ENCODE peak calls at places on chromosome 4, in six cellular contexts. One of them, this sample, is unnamed.

GRCh38 chr4:38815879-38816782 is 11.5 kb upstream of the TLR1 start:
- DNase-seq in NCI-H1694 treated with DMSO at 0.1 percent for 48 hours: no peak
- DNase-seq in SW 1271: no peak
- DNase-seq in stimulated activated CD4-positive, alpha-beta T cell treated with anti-CD3 and anti-CD28 coated beads, Interleukin-2, amount 100 ng/mL, for 24 hours: no peak
- DNase-seq in fibroblast of pulmonary artery: no peak
- DNase-seq in CD14-positive monocyte: peak
- DNase-seq in this sample: peak

GRCh38 chr4:20137176-20137575 is 114.5 kb upstream of the SLIT2 start:
- DNase-seq in NCI-H1694 treated with DMSO at 0.1 percent for 48 hours: no peak
- DNase-seq in SW 1271: no peak
- DNase-seq in stimulated activated CD4-positive, alpha-beta T cell treated with anti-CD3 and anti-CD28 coated beads, Interleukin-2, amount 100 ng/mL, for 24 hours: no peak
- DNase-seq in fibroblast of pulmonary artery: peak
- DNase-seq in CD14-positive monocyte: no peak
- DNase-seq in this sample: peak

GRCh38 chr4:102574317-102574716 is 73.2 kb downstream of the NFKB1 start:
- DNase-seq in NCI-H1694 treated with DMSO at 0.1 percent for 48 hours: no peak
- DNase-seq in SW 1271: no peak
- DNase-seq in stimulated activated CD4-positive, alpha-beta T cell treated with anti-CD3 and anti-CD28 coated beads, Interleukin-2, amount 100 ng/mL, for 24 hours: no peak
- DNase-seq in fibroblast of pulmonary artery: peak
- DNase-seq in CD14-positive monocyte: no peak
- DNase-seq in this sample: no peak

GRCh38 chr4:173991321-173991720 is 292.1 kb downstream of the FBXO8 start:
- DNase-seq in NCI-H1694 treated with DMSO at 0.1 percent for 48 hours: no peak
- DNase-seq in SW 1271: no peak
- DNase-seq in stimulated activated CD4-positive, alpha-beta T cell treated with anti-CD3 and anti-CD28 coated beads, Interleukin-2, amount 100 ng/mL, for 24 hours: no peak
- DNase-seq in fibroblast of pulmonary artery: no peak
- DNase-seq in CD14-positive monocyte: no peak
- DNase-seq in this sample: no peak

GRCh38 chr4:55947254-55947882 is 1.4 kb upstream of the CEP135 start:
- DNase-seq in NCI-H1694 treated with DMSO at 0.1 percent for 48 hours: peak
- DNase-seq in SW 1271: no peak
- DNase-seq in stimulated activated CD4-positive, alpha-beta T cell treated with anti-CD3 and anti-CD28 coated beads, Interleukin-2, amount 100 ng/mL, for 24 hours: peak
- DNase-seq in fibroblast of pulmonary artery: no peak
- DNase-seq in CD14-positive monocyte: no peak
- DNase-seq in this sample: no peak

GRCh38 chr4:121964958-121965357 is 13.1 kb upstream of the TRPC3 start:
- DNase-seq in NCI-H1694 treated with DMSO at 0.1 percent for 48 hours: no peak
- DNase-seq in SW 1271: no peak
- DNase-seq in stimulated activated CD4-positive, alpha-beta T cell treated with anti-CD3 and anti-CD28 coated beads, Interleukin-2, amount 100 ng/mL, for 24 hours: no peak
- DNase-seq in fibroblast of pulmonary artery: no peak
- DNase-seq in CD14-positive monocyte: no peak
- DNase-seq in this sample: no peak

GRCh38 chr4:58658701-58659100 is 1548.5 kb upstream of the IGFBP7 start:
- DNase-seq in NCI-H1694 treated with DMSO at 0.1 percent for 48 hours: no peak
- DNase-seq in SW 1271: no peak
- DNase-seq in stimulated activated CD4-positive, alpha-beta T cell treated with anti-CD3 and anti-CD28 coated beads, Interleukin-2, amount 100 ng/mL, for 24 hours: no peak
- DNase-seq in fibroblast of pulmonary artery: no peak
- DNase-seq in CD14-positive monocyte: no peak
- DNase-seq in this sample: no peak

GRCh38 chr4:88791274-88791673 is 93.6 kb upstream of the NAP1L5 start:
- DNase-seq in NCI-H1694 treated with DMSO at 0.1 percent for 48 hours: peak
- DNase-seq in SW 1271: peak
- DNase-seq in stimulated activated CD4-positive, alpha-beta T cell treated with anti-CD3 and anti-CD28 coated beads, Interleukin-2, amount 100 ng/mL, for 24 hours: no peak
- DNase-seq in fibroblast of pulmonary artery: peak
- DNase-seq in CD14-positive monocyte: no peak
- DNase-seq in this sample: peak

GRCh38 chr4:101205878-101206277 is 141.4 kb downstream of the PPP3CA start:
- DNase-seq in NCI-H1694 treated with DMSO at 0.1 percent for 48 hours: no peak
- DNase-seq in SW 1271: no peak
- DNase-seq in stimulated activated CD4-positive, alpha-beta T cell treated with anti-CD3 and anti-CD28 coated beads, Interleukin-2, amount 100 ng/mL, for 24 hours: peak
- DNase-seq in fibroblast of pulmonary artery: peak
- DNase-seq in CD14-positive monocyte: peak
- DNase-seq in this sample: peak

GRCh38 chr4:73676881-73677323 is 56.7 kb upstream of the RASSF6 start:
- DNase-seq in NCI-H1694 treated with DMSO at 0.1 percent for 48 hours: no peak
- DNase-seq in SW 1271: no peak
- DNase-seq in stimulated activated CD4-positive, alpha-beta T cell treated with anti-CD3 and anti-CD28 coated beads, Interleukin-2, amount 100 ng/mL, for 24 hours: no peak
- DNase-seq in fibroblast of pulmonary artery: peak
- DNase-seq in CD14-positive monocyte: no peak
- DNase-seq in this sample: peak

GRCh38 chr4:1242506-1243450 is 6.2 kb downstream of the CTBP1 start:
- DNase-seq in NCI-H1694 treated with DMSO at 0.1 percent for 48 hours: no peak
- DNase-seq in SW 1271: no peak
- DNase-seq in stimulated activated CD4-positive, alpha-beta T cell treated with anti-CD3 and anti-CD28 coated beads, Interleukin-2, amount 100 ng/mL, for 24 hours: no peak
- DNase-seq in fibroblast of pulmonary artery: no peak
- DNase-seq in CD14-positive monocyte: peak
- DNase-seq in this sample: no peak

GRCh38 chr4:4820264-4820663 is 39.2 kb upstream of the MSX1 start:
- DNase-seq in NCI-H1694 treated with DMSO at 0.1 percent for 48 hours: no peak
- DNase-seq in SW 1271: no peak
- DNase-seq in stimulated activated CD4-positive, alpha-beta T cell treated with anti-CD3 and anti-CD28 coated beads, Interleukin-2, amount 100 ng/mL, for 24 hours: no peak
- DNase-seq in fibroblast of pulmonary artery: no peak
- DNase-seq in CD14-positive monocyte: no peak
- DNase-seq in this sample: no peak

GRCh38 chr4:176981551-176981950 is 188.8 kb upstream of the VEGFC start:
- DNase-seq in NCI-H1694 treated with DMSO at 0.1 percent for 48 hours: no peak
- DNase-seq in SW 1271: no peak
- DNase-seq in stimulated activated CD4-positive, alpha-beta T cell treated with anti-CD3 and anti-CD28 coated beads, Interleukin-2, amount 100 ng/mL, for 24 hours: no peak
- DNase-seq in fibroblast of pulmonary artery: peak
- DNase-seq in CD14-positive monocyte: no peak
- DNase-seq in this sample: no peak

GRCh38 chr4:169117591-169118081 is 107.6 kb upstream of the CBR4 start:
- DNase-seq in NCI-H1694 treated with DMSO at 0.1 percent for 48 hours: no peak
- DNase-seq in SW 1271: no peak
- DNase-seq in stimulated activated CD4-positive, alpha-beta T cell treated with anti-CD3 and anti-CD28 coated beads, Interleukin-2, amount 100 ng/mL, for 24 hours: no peak
- DNase-seq in fibroblast of pulmonary artery: peak
- DNase-seq in CD14-positive monocyte: no peak
- DNase-seq in this sample: peak